ENCODE peak calls at places on chromosomes 12 and 14, in four cellular contexts. U is nephron progenitor cell, F is cardiac muscle cell, H is B cell. Z is an unnamed sample.

GRCh38 chr14:71529855-71530254 is 402.4 kb upstream of the RGS6 start:
- DNase-seq in U (no peak), F (no peak), H (no peak), Z (no peak)

GRCh38 chr14:104293851-104294627 is 155.7 kb downstream of the KIF26A start:
- DNase-seq in U (no peak), H (no peak), F (no peak), Z (no peak)

GRCh38 chr14:99274346-99275221 is 2.6 kb upstream of the BCL11B start:
- DNase-seq in H (no peak), F (peak), U (peak), Z (peak)

GRCh38 chr14:55864890-55865655 is 253.1 kb upstream of the PELI2 start:
- DNase-seq in F (no peak), U (no peak), H (no peak), Z (peak)

GRCh38 chr12:111753144-111753881 is 13.4 kb upstream of the ALDH2 start:
- DNase-seq in H (peak), F (peak), U (peak), Z (peak)

GRCh38 chr12:43761535-43761934 is 2.8 kb downstream of the IRAK4 start:
- DNase-seq in F (no peak), U (no peak), H (no peak), Z (no peak)

GRCh38 chr14:52025952-52026510 is 36.7 kb downstream of the RTRAF start:
- DNase-seq in F (peak), H (no peak), U (no peak), Z (no peak)

GRCh38 chr12:60101715-60102114 is 505.9 kb downstream of the SLC16A7 start:
- DNase-seq in U (no peak), H (no peak), F (no peak), Z (no peak)

GRCh38 chr14:31170411-31170810 is 37.2 kb downstream of the HECTD1 start:
- DNase-seq in F (no peak), U (no peak), H (no peak), Z (no peak)

GRCh38 chr12:57452181-57452936 is 2.7 kb upstream of the INHBE start:
- DNase-seq in F (peak), H (no peak), U (no peak), Z (peak)

GRCh38 chr12:3551976-3552725 is 61.1 kb downstream of the PRMT8 start:
- DNase-seq in F (no peak), U (no peak), H (no peak), Z (no peak)

GRCh38 chr12:9694220-9694619 is 24.7 kb downstream of the CLEC2D start:
- DNase-seq in F (no peak), U (no peak), H (no peak), Z (no peak)

GRCh38 chr12:45338272-45338671 is 122.4 kb downstream of the ANO6 start:
- DNase-seq in H (no peak), F (peak), U (no peak), Z (no peak)

GRCh38 chr14:20956376-20956976 is 1.2 kb downstream of the RNASE2 start:
- DNase-seq in U (no peak), F (no peak), H (no peak), Z (no peak)

GRCh38 chr14:94663965-94664704 is 51.9 kb downstream of the SERPINA3 start:
- DNase-seq in U (no peak), H (no peak), F (no peak), Z (no peak)

GRCh38 chr14:50864237-50864636 is 7.6 kb upstream of the ABHD12B start:
- DNase-seq in F (no peak), H (no peak), U (no peak), Z (no peak)

GRCh38 chr14:69151458-69152180 is 1.3 kb downstream of the DCAF5 start:
- DNase-seq in H (peak), F (peak), U (peak), Z (peak)

GRCh38 chr12:3242199-3242863 is 165.2 kb downstream of the TSPAN9 start:
- DNase-seq in H (no peak), U (no peak), F (no peak), Z (no peak)

GRCh38 chr12:108430245-108430644 is 84.8 kb upstream of the FICD start:
- DNase-seq in H (no peak), F (no peak), U (no peak), Z (no peak)

GRCh38 chr14:98119739-98120138 is 1152.3 kb downstream of the BCL11B start:
- DNase-seq in F (no peak), U (no peak), H (no peak), Z (no peak)

GRCh38 chr12:30323008-30323407 is 372.7 kb downstream of the IPO8 start:
- DNase-seq in U (no peak), F (no peak), H (no peak), Z (no peak)

GRCh38 chr12:51788876-51789275 is 59.6 kb downstream of the FIGNL2 start:
- DNase-seq in F (no peak), H (no peak), U (no peak), Z (no peak)

Z was measured in KBM-7.